ENCODE peak calls at places on chromosome 21, in seven cellular contexts. One of them, this sample, is unnamed.

GRCh38 chr21:46286668-46286982 is 483 bp downstream of the YBEY start:
- DNase-seq in GM23248: no peak
- DNase-seq in activated naive CD8-positive, alpha-beta T cell treated with anti-CD3 and anti-CD28 coated beads, Interleukin-2, amount 50 U/mL, for 24 hours: no peak
- DNase-seq in Ammon's horn: no peak
- DNase-seq in endothelial cell: no peak
- DNase-seq in NCI-H2029: no peak
- DNase-seq in activated T-helper 1 cell treated with anti-CD3 and anti-CD28 coated beads, Interleukin-2, amount 50 U/mL, for 16 hours: no peak
- DNase-seq in this sample: no peak

GRCh38 chr21:34582506-34583150 is 32.3 kb downstream of the RCAN1 start:
- DNase-seq in GM23248: peak; percentile 85
- DNase-seq in activated naive CD8-positive, alpha-beta T cell treated with anti-CD3 and anti-CD28 coated beads, Interleukin-2, amount 50 U/mL, for 24 hours: no peak
- DNase-seq in Ammon's horn: peak; percentile 47
- DNase-seq in endothelial cell: peak; percentile 16
- DNase-seq in NCI-H2029: no peak
- DNase-seq in activated T-helper 1 cell treated with anti-CD3 and anti-CD28 coated beads, Interleukin-2, amount 50 U/mL, for 16 hours: no peak
- DNase-seq in this sample: no peak

GRCh38 chr21:35333831-35334593 is 284.9 kb upstream of the RUNX1 start:
- DNase-seq in GM23248: peak; percentile 48
- DNase-seq in activated naive CD8-positive, alpha-beta T cell treated with anti-CD3 and anti-CD28 coated beads, Interleukin-2, amount 50 U/mL, for 24 hours: no peak
- DNase-seq in Ammon's horn: no peak
- DNase-seq in endothelial cell: no peak
- DNase-seq in NCI-H2029: no peak
- DNase-seq in activated T-helper 1 cell treated with anti-CD3 and anti-CD28 coated beads, Interleukin-2, amount 50 U/mL, for 16 hours: no peak
- DNase-seq in this sample: no peak

GRCh38 chr21:21158376-21158918 is 160.2 kb downstream of the NCAM2 start:
- DNase-seq in GM23248: no peak
- DNase-seq in activated naive CD8-positive, alpha-beta T cell treated with anti-CD3 and anti-CD28 coated beads, Interleukin-2, amount 50 U/mL, for 24 hours: no peak
- DNase-seq in Ammon's horn: no peak
- DNase-seq in endothelial cell: no peak
- DNase-seq in NCI-H2029: no peak
- DNase-seq in activated T-helper 1 cell treated with anti-CD3 and anti-CD28 coated beads, Interleukin-2, amount 50 U/mL, for 16 hours: no peak
- DNase-seq in this sample: no peak

GRCh38 chr21:41706678-41707077 is 60.2 kb downstream of the RIPK4 start:
- DNase-seq in GM23248: no peak
- DNase-seq in activated naive CD8-positive, alpha-beta T cell treated with anti-CD3 and anti-CD28 coated beads, Interleukin-2, amount 50 U/mL, for 24 hours: peak; percentile 12
- DNase-seq in Ammon's horn: no peak
- DNase-seq in endothelial cell: no peak
- DNase-seq in NCI-H2029: peak; percentile 79
- DNase-seq in activated T-helper 1 cell treated with anti-CD3 and anti-CD28 coated beads, Interleukin-2, amount 50 U/mL, for 16 hours: no peak
- DNase-seq in this sample: no peak

GRCh38 chr21:15486460-15487241 is 243.1 kb upstream of the USP25 start:
- DNase-seq in GM23248: no peak
- DNase-seq in activated naive CD8-positive, alpha-beta T cell treated with anti-CD3 and anti-CD28 coated beads, Interleukin-2, amount 50 U/mL, for 24 hours: no peak
- DNase-seq in Ammon's horn: no peak
- DNase-seq in endothelial cell: no peak
- DNase-seq in NCI-H2029: no peak
- DNase-seq in activated T-helper 1 cell treated with anti-CD3 and anti-CD28 coated beads, Interleukin-2, amount 50 U/mL, for 16 hours: no peak
- DNase-seq in this sample: no peak

GRCh38 chr21:43362306-43362927 is 64.5 kb downstream of the SIK1 start:
- DNase-seq in GM23248: peak; percentile 88
- DNase-seq in activated naive CD8-positive, alpha-beta T cell treated with anti-CD3 and anti-CD28 coated beads, Interleukin-2, amount 50 U/mL, for 24 hours: peak; percentile 78
- DNase-seq in Ammon's horn: peak; percentile 59
- DNase-seq in endothelial cell: peak; percentile 46
- DNase-seq in NCI-H2029: no peak
- DNase-seq in activated T-helper 1 cell treated with anti-CD3 and anti-CD28 coated beads, Interleukin-2, amount 50 U/mL, for 16 hours: peak; percentile 48
- DNase-seq in this sample: no peak

GRCh38 chr21:17828223-17828622 is 9.1 kb upstream of the C21orf91 start:
- DNase-seq in GM23248: peak; percentile 61
- DNase-seq in activated naive CD8-positive, alpha-beta T cell treated with anti-CD3 and anti-CD28 coated beads, Interleukin-2, amount 50 U/mL, for 24 hours: no peak
- DNase-seq in Ammon's horn: no peak
- DNase-seq in endothelial cell: no peak
- DNase-seq in NCI-H2029: no peak
- DNase-seq in activated T-helper 1 cell treated with anti-CD3 and anti-CD28 coated beads, Interleukin-2, amount 50 U/mL, for 16 hours: no peak
- DNase-seq in this sample: no peak

GRCh38 chr21:44353200-44353970 is at the start of gene TRPM2:
- DNase-seq in GM23248: peak; percentile 37
- DNase-seq in activated naive CD8-positive, alpha-beta T cell treated with anti-CD3 and anti-CD28 coated beads, Interleukin-2, amount 50 U/mL, for 24 hours: no peak
- DNase-seq in Ammon's horn: peak; percentile 71
- DNase-seq in endothelial cell: no peak
- DNase-seq in NCI-H2029: no peak
- DNase-seq in activated T-helper 1 cell treated with anti-CD3 and anti-CD28 coated beads, Interleukin-2, amount 50 U/mL, for 16 hours: no peak
- DNase-seq in this sample: peak; percentile 15

GRCh38 chr21:46515109-46515508 is 56.4 kb downstream of the DIP2A start:
- DNase-seq in GM23248: peak; percentile 54
- DNase-seq in activated naive CD8-positive, alpha-beta T cell treated with anti-CD3 and anti-CD28 coated beads, Interleukin-2, amount 50 U/mL, for 24 hours: no peak
- DNase-seq in Ammon's horn: peak; percentile 79
- DNase-seq in endothelial cell: no peak
- DNase-seq in NCI-H2029: peak; percentile 19
- DNase-seq in activated T-helper 1 cell treated with anti-CD3 and anti-CD28 coated beads, Interleukin-2, amount 50 U/mL, for 16 hours: no peak
- DNase-seq in this sample: peak; percentile 20

GRCh38 chr21:41111681-41112080 is 56.3 kb upstream of the BACE2 start:
- DNase-seq in GM23248: no peak
- DNase-seq in activated naive CD8-positive, alpha-beta T cell treated with anti-CD3 and anti-CD28 coated beads, Interleukin-2, amount 50 U/mL, for 24 hours: no peak
- DNase-seq in Ammon's horn: no peak
- DNase-seq in endothelial cell: no peak
- DNase-seq in NCI-H2029: no peak
- DNase-seq in activated T-helper 1 cell treated with anti-CD3 and anti-CD28 coated beads, Interleukin-2, amount 50 U/mL, for 16 hours: no peak
- DNase-seq in this sample: no peak

GRCh38 chr21:29741761-29742160 is 198.0 kb downstream of the GRIK1 start:
- DNase-seq in GM23248: no peak
- DNase-seq in activated naive CD8-positive, alpha-beta T cell treated with anti-CD3 and anti-CD28 coated beads, Interleukin-2, amount 50 U/mL, for 24 hours: no peak
- DNase-seq in Ammon's horn: no peak
- DNase-seq in endothelial cell: no peak
- DNase-seq in NCI-H2029: no peak
- DNase-seq in activated T-helper 1 cell treated with anti-CD3 and anti-CD28 coated beads, Interleukin-2, amount 50 U/mL, for 16 hours: no peak
- DNase-seq in this sample: no peak

GRCh38 chr21:46151989-46152938 is 3.1 kb downstream of the FTCD start:
- DNase-seq in GM23248: no peak
- DNase-seq in activated naive CD8-positive, alpha-beta T cell treated with anti-CD3 and anti-CD28 coated beads, Interleukin-2, amount 50 U/mL, for 24 hours: no peak
- DNase-seq in Ammon's horn: no peak
- DNase-seq in endothelial cell: no peak
- DNase-seq in NCI-H2029: no peak
- DNase-seq in activated T-helper 1 cell treated with anti-CD3 and anti-CD28 coated beads, Interleukin-2, amount 50 U/mL, for 16 hours: no peak
- DNase-seq in this sample: no peak

This sample was measured in substantia nigra.